ENCODE peak calls at places on chromosomes 12 and 14, in five cellular contexts. One of them, this sample, is unnamed.

GRCh38 chr14:91586451-91586850 is 76.3 kb upstream of the PPP4R3A start:
- DNase-seq in IMR-90: no peak
- DNase-seq in H1: no peak
- DNase-seq in neuronal stem cell: no peak
- DNase-seq in mesenchymal stem cell: no peak
- DNase-seq in this sample: no peak

GRCh38 chr12:67578976-67579661 is 69.4 kb upstream of the DYRK2 start:
- DNase-seq in H1: no peak
- DNase-seq in mesenchymal stem cell: no peak
- DNase-seq in neuronal stem cell: no peak
- DNase-seq in IMR-90: no peak
- DNase-seq in this sample: no peak

GRCh38 chr14:97878206-97878605 is 1081.0 kb downstream of the VRK1 start:
- DNase-seq in mesenchymal stem cell: no peak
- DNase-seq in neuronal stem cell: no peak
- DNase-seq in H1: no peak
- DNase-seq in IMR-90: no peak
- DNase-seq in this sample: no peak

GRCh38 chr14:100824156-100824555 is 1.8 kb upstream of the MEG3 start:
- DNase-seq in neuronal stem cell: no peak
- DNase-seq in H1: peak; percentile 81
- DNase-seq in mesenchymal stem cell: no peak
- DNase-seq in IMR-90: peak; percentile 49
- DNase-seq in this sample: no peak

GRCh38 chr12:53325539-53326061 is 4.2 kb upstream of the AAAS start:
- DNase-seq in IMR-90: no peak
- DNase-seq in neuronal stem cell: no peak
- DNase-seq in mesenchymal stem cell: peak; percentile 24
- DNase-seq in H1: peak; percentile 69
- DNase-seq in this sample: peak; percentile 37

GRCh38 chr14:100313464-100314230 is 7.4 kb upstream of the SLC25A29 start:
- DNase-seq in H1: no peak
- DNase-seq in neuronal stem cell: no peak
- DNase-seq in mesenchymal stem cell: no peak
- DNase-seq in IMR-90: no peak
- DNase-seq in this sample: no peak

GRCh38 chr12:31967569-31967968 is 8.4 kb downstream of the RESF1 start:
- DNase-seq in mesenchymal stem cell: no peak
- DNase-seq in H1: no peak
- DNase-seq in IMR-90: no peak
- DNase-seq in neuronal stem cell: no peak
- DNase-seq in this sample: no peak

GRCh38 chr12:119153477-119154434 is 25.0 kb upstream of the HSPB8 start:
- DNase-seq in IMR-90: peak; percentile 17
- DNase-seq in neuronal stem cell: peak; percentile 87
- DNase-seq in H1: peak; percentile 97
- DNase-seq in mesenchymal stem cell: peak; percentile 74
- DNase-seq in this sample: peak; percentile 78

GRCh38 chr12:100058482-100059029 is 73.8 kb upstream of the ANKS1B start:
- DNase-seq in H1: no peak
- DNase-seq in mesenchymal stem cell: peak; percentile 90
- DNase-seq in neuronal stem cell: no peak
- DNase-seq in IMR-90: peak; percentile 96
- DNase-seq in this sample: peak; percentile 72

GRCh38 chr12:45292486-45293195 is 76.7 kb downstream of the ANO6 start:
- DNase-seq in neuronal stem cell: no peak
- DNase-seq in H1: no peak
- DNase-seq in mesenchymal stem cell: no peak
- DNase-seq in IMR-90: peak; percentile 29
- DNase-seq in this sample: peak; percentile 42

GRCh38 chr14:36315159-36315853 is 5.1 kb downstream of the MBIP start:
- DNase-seq in IMR-90: no peak
- DNase-seq in H1: no peak
- DNase-seq in neuronal stem cell: no peak
- DNase-seq in mesenchymal stem cell: no peak
- DNase-seq in this sample: no peak

GRCh38 chr14:60654303-60654925 is 5.1 kb upstream of the SIX1 start:
- DNase-seq in IMR-90: peak; percentile 76
- DNase-seq in mesenchymal stem cell: no peak
- DNase-seq in neuronal stem cell: peak; percentile 15
- DNase-seq in H1: no peak
- DNase-seq in this sample: no peak

GRCh38 chr12:57496822-57497221 is 9.0 kb downstream of the MARS1 start:
- DNase-seq in mesenchymal stem cell: no peak
- DNase-seq in IMR-90: no peak
- DNase-seq in H1: no peak
- DNase-seq in neuronal stem cell: no peak
- DNase-seq in this sample: no peak

GRCh38 chr12:105705765-105706164 is 375.3 kb downstream of the C12orf75 start:
- DNase-seq in neuronal stem cell: peak; percentile 64
- DNase-seq in IMR-90: peak; percentile 67
- DNase-seq in H1: peak; percentile 78
- DNase-seq in mesenchymal stem cell: peak; percentile 63
- DNase-seq in this sample: peak; percentile 65

GRCh38 chr12:103771466-103771865 is 69.6 kb downstream of the NT5DC3 start:
- DNase-seq in mesenchymal stem cell: peak; percentile 60
- DNase-seq in IMR-90: peak; percentile 44
- DNase-seq in neuronal stem cell: no peak
- DNase-seq in H1: peak; percentile 76
- DNase-seq in this sample: peak; percentile 69

GRCh38 chr12:91931110-91931509 is 214.5 kb downstream of the BTG1 start:
- DNase-seq in neuronal stem cell: no peak
- DNase-seq in IMR-90: no peak
- DNase-seq in mesenchymal stem cell: no peak
- DNase-seq in H1: no peak
- DNase-seq in this sample: no peak

GRCh38 chr14:90778468-90779255 is 37.6 kb downstream of the TTC7B start:
- DNase-seq in IMR-90: no peak
- DNase-seq in neuronal stem cell: no peak
- DNase-seq in H1: no peak
- DNase-seq in mesenchymal stem cell: no peak
- DNase-seq in this sample: no peak

GRCh38 chr12:60196366-60196765 is 600.5 kb downstream of the SLC16A7 start:
- DNase-seq in mesenchymal stem cell: no peak
- DNase-seq in IMR-90: no peak
- DNase-seq in H1: no peak
- DNase-seq in neuronal stem cell: no peak
- DNase-seq in this sample: peak; percentile 35

GRCh38 chr12:100566887-100567637 is 6.4 kb upstream of the GAS2L3 start:
- DNase-seq in mesenchymal stem cell: no peak
- DNase-seq in neuronal stem cell: no peak
- DNase-seq in H1: no peak
- DNase-seq in IMR-90: peak; percentile 34
- DNase-seq in this sample: peak; percentile 16

GRCh38 chr12:48422060-48422459 is 50.3 kb upstream of the ANP32D start:
- DNase-seq in H1: no peak
- DNase-seq in IMR-90: no peak
- DNase-seq in neuronal stem cell: no peak
- DNase-seq in mesenchymal stem cell: no peak
- DNase-seq in this sample: no peak

GRCh38 chr12:49647280-49647679 is 23.9 kb downstream of the PRPF40B start:
- DNase-seq in neuronal stem cell: no peak
- DNase-seq in mesenchymal stem cell: no peak
- DNase-seq in H1: no peak
- DNase-seq in IMR-90: no peak
- DNase-seq in this sample: no peak

GRCh38 chr14:82094819-82095218 is 561.2 kb upstream of the SEL1L start:
- DNase-seq in mesenchymal stem cell: no peak
- DNase-seq in IMR-90: no peak
- DNase-seq in neuronal stem cell: no peak
- DNase-seq in H1: no peak
- DNase-seq in this sample: no peak

GRCh38 chr12:124231980-124232653 is 62.8 kb upstream of the RFLNA start:
- DNase-seq in IMR-90: no peak
- DNase-seq in neuronal stem cell: no peak
- DNase-seq in mesenchymal stem cell: no peak
- DNase-seq in H1: no peak
- DNase-seq in this sample: no peak

GRCh38 chr12:3491938-3492867 is 1.2 kb downstream of the PRMT8 start:
- DNase-seq in IMR-90: peak; percentile 32
- DNase-seq in mesenchymal stem cell: peak; percentile 52
- DNase-seq in neuronal stem cell: peak; percentile 87
- DNase-seq in H1: peak; percentile 86
- DNase-seq in this sample: peak; percentile 68

GRCh38 chr12:68838046-68838886 is 30.3 kb downstream of the MDM2 start:
- DNase-seq in mesenchymal stem cell: no peak
- DNase-seq in IMR-90: no peak
- DNase-seq in neuronal stem cell: no peak
- DNase-seq in H1: no peak
- DNase-seq in this sample: peak; percentile 57

GRCh38 chr12:1584326-1584725 is 10.1 kb downstream of the FBXL14 start:
- DNase-seq in neuronal stem cell: no peak
- DNase-seq in IMR-90: no peak
- DNase-seq in H1: no peak
- DNase-seq in mesenchymal stem cell: no peak
- DNase-seq in this sample: no peak

GRCh38 chr12:112995008-112995407 is 16.7 kb downstream of the OAS2 start:
- DNase-seq in mesenchymal stem cell: no peak
- DNase-seq in H1: no peak
- DNase-seq in IMR-90: no peak
- DNase-seq in neuronal stem cell: no peak
- DNase-seq in this sample: no peak

GRCh38 chr12:112992541-112993398 is 14.5 kb downstream of the OAS2 start:
- DNase-seq in neuronal stem cell: peak; percentile 38
- DNase-seq in IMR-90: peak; percentile 53
- DNase-seq in mesenchymal stem cell: peak; percentile 56
- DNase-seq in H1: peak; percentile 91
- DNase-seq in this sample: peak; percentile 85

GRCh38 chr12:112997506-112997905 is 19.2 kb downstream of the OAS2 start:
- DNase-seq in H1: no peak
- DNase-seq in neuronal stem cell: no peak
- DNase-seq in mesenchymal stem cell: no peak
- DNase-seq in IMR-90: no peak
- DNase-seq in this sample: no peak

GRCh38 chr12:112998997-112999767 is 20.9 kb downstream of the OAS2 start:
- DNase-seq in H1: no peak
- DNase-seq in neuronal stem cell: no peak
- DNase-seq in mesenchymal stem cell: no peak
- DNase-seq in IMR-90: no peak
- DNase-seq in this sample: no peak

GRCh38 chr12:112996501-112996900 is 18.2 kb downstream of the OAS2 start:
- DNase-seq in neuronal stem cell: no peak
- DNase-seq in H1: no peak
- DNase-seq in IMR-90: no peak
- DNase-seq in mesenchymal stem cell: no peak
- DNase-seq in this sample: no peak
- H3K36me3 ChIP-seq in neuronal stem cell: peaks cover 2% of the 10 kb centered on the region
- H3K36me3 ChIP-seq in H1: no peaks in the 10 kb centered on the region
- H3K36me3 ChIP-seq in IMR-90: no peaks in the 10 kb centered on the region
- H3K36me3 ChIP-seq in mesenchymal stem cell: no peaks in the 10 kb centered on the region
- H3K36me3 ChIP-seq in this sample: no peaks in the 10 kb centered on the region

DNA sequence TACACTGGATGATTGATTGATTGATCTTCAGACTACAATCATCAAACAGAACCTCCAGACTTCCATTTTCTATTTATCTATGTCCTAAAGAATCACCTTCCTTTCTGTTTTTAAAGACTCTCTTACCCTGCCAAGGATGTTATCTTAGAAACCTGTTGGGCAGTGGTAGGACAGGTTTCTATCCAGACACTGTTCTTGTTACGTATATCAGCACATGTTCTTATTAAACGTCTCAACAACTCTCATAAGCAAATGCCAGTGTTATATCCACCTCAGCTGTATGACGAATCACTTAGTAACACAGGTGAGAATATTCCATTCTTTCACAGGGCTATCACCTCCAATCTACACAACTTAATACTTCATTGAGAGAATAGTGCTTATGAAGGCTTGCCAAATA is 40.2 kb upstream of the RPL10L start:
- DNase-seq in neuronal stem cell: no peak
- DNase-seq in IMR-90: no peak
- DNase-seq in mesenchymal stem cell: no peak
- DNase-seq in H1: no peak
- DNase-seq in this sample: no peak
- H3K9me3 ChIP-seq in neuronal stem cell: no peaks in the 10 kb centered on the region
- H3K9me3 ChIP-seq in IMR-90: peaks cover 2% of the 10 kb centered on the region
- H3K9me3 ChIP-seq in mesenchymal stem cell: peaks cover 24% of the 10 kb centered on the region
- H3K9me3 ChIP-seq in H1: no peaks in the 10 kb centered on the region
- H3K9me3 ChIP-seq in this sample: peaks cover 2% of the 10 kb centered on the region

GRCh38 chr12:52033506-52034258 is 17.6 kb upstream of the NR4A1 start:
- DNase-seq in H1: no peak
- DNase-seq in neuronal stem cell: no peak
- DNase-seq in mesenchymal stem cell: no peak
- DNase-seq in IMR-90: no peak
- DNase-seq in this sample: no peak

GRCh38 chr12:52035926-52036325 is 15.3 kb upstream of the NR4A1 start:
- DNase-seq in H1: no peak
- DNase-seq in neuronal stem cell: no peak
- DNase-seq in mesenchymal stem cell: no peak
- DNase-seq in IMR-90: no peak
- DNase-seq in this sample: no peak

GRCh38 chr12:52029686-52030085 is 21.6 kb upstream of the NR4A1 start:
- DNase-seq in neuronal stem cell: peak; percentile 83
- DNase-seq in H1: peak; percentile 71
- DNase-seq in mesenchymal stem cell: peak; percentile 85
- DNase-seq in IMR-90: peak; percentile 52
- DNase-seq in this sample: no peak

GRCh38 chr12:52032431-52032796 is 18.8 kb upstream of the NR4A1 start:
- DNase-seq in mesenchymal stem cell: peak; percentile 83
- DNase-seq in H1: no peak
- DNase-seq in neuronal stem cell: no peak
- DNase-seq in IMR-90: peak; percentile 80
- DNase-seq in this sample: no peak

DNA sequence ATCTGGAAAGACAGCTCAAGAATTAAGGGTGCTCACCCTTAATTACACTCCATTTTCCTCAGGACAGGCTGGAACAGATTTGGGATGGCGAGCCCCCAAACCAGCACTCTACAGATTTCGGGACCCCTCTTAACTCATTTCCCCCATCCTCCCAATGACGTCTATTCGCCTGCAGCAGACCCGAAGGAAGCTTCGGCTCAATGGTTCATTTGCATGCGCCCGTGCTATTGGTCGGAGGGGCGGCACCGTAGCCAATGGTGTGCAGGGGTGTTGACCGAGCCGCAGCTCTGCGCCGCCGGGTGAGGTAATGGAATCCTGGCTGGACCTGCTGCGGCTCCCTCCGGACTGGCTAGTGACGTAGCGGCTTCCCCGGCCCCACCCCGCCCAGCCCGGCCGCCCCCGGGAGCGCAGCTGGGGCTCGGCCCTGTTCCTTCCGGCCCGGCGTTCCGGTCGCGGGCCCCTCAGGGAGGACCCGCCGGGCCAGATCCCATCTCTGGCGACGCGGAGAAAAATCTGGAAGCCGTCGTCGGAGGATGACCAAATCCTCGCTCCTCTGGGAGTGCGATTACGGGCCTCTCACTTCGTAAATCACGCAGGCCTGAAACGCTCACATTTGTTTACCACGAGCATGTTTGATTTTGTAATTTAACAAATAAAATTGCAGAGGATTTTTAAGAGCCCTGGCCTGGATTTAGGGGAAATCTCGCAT is 18.3 kb upstream of the NR4A1 start:
- DNase-seq in H1: peak; percentile 90
- DNase-seq in IMR-90: peak; percentile 98
- DNase-seq in mesenchymal stem cell: peak; percentile 99
- DNase-seq in neuronal stem cell: peak; percentile 92
- DNase-seq in this sample: peak; percentile 96
- H4K8ac ChIP-seq in H1: peak overlapping the region; percentile 88
- H4K8ac ChIP-seq in IMR-90: peak overlapping the region; percentile 87
- H4K8ac ChIP-seq in mesenchymal stem cell: no peak overlapping the region
- H4K8ac ChIP-seq in neuronal stem cell: no peak overlapping the region
- H4K8ac ChIP-seq in this sample: peak overlapping the region; percentile 81

GRCh38 chr12:110351119-110351518 is 52.4 kb downstream of the ANAPC7 start:
- DNase-seq in mesenchymal stem cell: no peak
- DNase-seq in IMR-90: no peak
- DNase-seq in H1: no peak
- DNase-seq in neuronal stem cell: no peak
- DNase-seq in this sample: no peak
- H3K36me3 ChIP-seq in mesenchymal stem cell: peaks cover 35% of the 10 kb centered on the region
- H3K36me3 ChIP-seq in IMR-90: peaks cover 39% of the 10 kb centered on the region
- H3K36me3 ChIP-seq in H1: peaks cover 37% of the 10 kb centered on the region
- H3K36me3 ChIP-seq in neuronal stem cell: peaks cover 24% of the 10 kb centered on the region
- H3K36me3 ChIP-seq in this sample: peaks cover 30% of the 10 kb centered on the region

This sample was measured in trophoblast cell.